ENCODE peak calls at places on chromosomes 7 and 10, in ten cellular contexts. Z is tibial nerve; S is LoVo; H is body of pancreas; V is progenitor cell of endocrine pancreas; R is T-helper 17 cell; E is cardiac fibroblast; Y is astrocyte of the spinal cord; B is lower lobe of right lung; N is stimulated activated effector memory CD8-positive, alpha-beta T cell treated with anti-CD3 and anti-CD28 coated beads, Interleukin-12 subunit alpha, Interleukin-12 subunit beta, amount 100 ng/mL, for 72 hours. L is an unnamed sample.
A peak's percentile ranks its signal among the peaks of the same experiment; 100 is the strongest.

GRCh38 chr10:97274828-97275227 is 17.6 kb downstream of the ARHGAP19 start:
- DNase-seq in S (no peak), E (no peak), Z (no peak), B (no peak), H (no peak), R (no peak), N (no peak), V (no peak), Y (no peak), L (no peak)

GRCh38 chr7:30698481-30698880 is 16.2 kb upstream of the CRHR2 start:
- DNase-seq in R (no peak), E (no peak), V (no peak), H (no peak), Y (no peak), N (no peak), S (no peak), Z (no peak), B (no peak), L (no peak)

GRCh38 chr10:85720931-85721330 is 645.7 kb downstream of the GRID1 start:
- DNase-seq in E (no peak), V (no peak), N (no peak), S (no peak), B (no peak), Z (no peak), R (no peak), H (no peak), Y (no peak), L (no peak)

GRCh38 chr10:98620503-98620902 is 173.8 kb upstream of the HPS1 start:
- DNase-seq in S (no peak), H (no peak), Y (no peak), Z (no peak), R (no peak), B (no peak), N (no peak), E (no peak), V (no peak), L (no peak)

GRCh38 chr10:74460812-74461211 is 309.8 kb downstream of the ADK start:
- DNase-seq in S (no peak), B (no peak), V (no peak), N (no peak), H (no peak), Z (no peak), E (no peak), Y (peak; percentile 32), R (no peak), L (no peak)

GRCh38 chr7:120373174-120373573 is 100.2 kb downstream of the KCND2 start:
- DNase-seq in H (no peak), E (no peak), S (no peak), Z (no peak), V (no peak), R (no peak), B (no peak), Y (no peak), N (no peak), L (no peak)

GRCh38 chr10:119516381-119517234 is 25.9 kb downstream of the RGS10 start:
- DNase-seq in B (peak; percentile 64), E (no peak), S (no peak), H (no peak), R (peak; percentile 44), V (no peak), Z (no peak), Y (peak; percentile 30), N (peak; percentile 77), L (peak; percentile 29)

GRCh38 chr7:39733881-39734571 is 110.7 kb downstream of the RALA start:
- DNase-seq in V (no peak), Z (no peak), H (no peak), Y (peak; percentile 87), B (no peak), E (peak; percentile 75), R (no peak), N (no peak), S (peak; percentile 59), L (no peak)

GRCh38 chr10:126421745-126422144 is 33.5 kb upstream of the ADAM12 start:
- DNase-seq in S (peak; percentile 21), E (peak; percentile 96), B (no peak), H (no peak), R (no peak), Y (peak; percentile 99), Z (no peak), V (no peak), N (no peak), L (no peak)

GRCh38 chr7:157964016-157964415 is 623.6 kb downstream of the PTPRN2 start:
- DNase-seq in Z (no peak), V (no peak), Y (no peak), R (no peak), S (no peak), N (no peak), B (no peak), H (no peak), E (no peak), L (no peak)

L was measured in CD8-positive, alpha-beta memory T cell.